ENCODE peak calls at places on chromosome 4, in nine cellular contexts. F is activated CD8-positive, alpha-beta memory T cell treated with anti-CD3 and anti-CD28 coated beads for 24 hours; E is H9; J is sciatic nerve; D is aorta; R is iPS-NIHi11; S is cardiac fibroblast; T is lower leg skin; C is thyroid gland. P is an unnamed sample.

GRCh38 chr4:95984081-95984480 is 144.2 kb downstream of the PDHA2 start:
- DNase-seq in T (no peak), R (no peak), D (no peak), E (no peak), F (no peak), S (no peak), C (no peak), J (no peak), P (no peak)

GRCh38 chr4:77927991-77928925 is 65.6 kb downstream of the MRPL1 start:
- DNase-seq in T (no peak), F (no peak), J (no peak), S (peak), R (no peak), C (no peak), D (no peak), E (no peak), P (no peak)

GRCh38 chr4:73452953-73453700 is 17.1 kb downstream of the AFP start:
- DNase-seq in D (no peak), R (peak), C (no peak), J (no peak), E (no peak), S (no peak), T (no peak), F (no peak), P (no peak)

GRCh38 chr4:169270156-169270809 is 473 bp downstream of the SH3RF1 start:
- DNase-seq in F (peak), R (peak), T (peak), J (peak), C (peak), D (peak), S (peak), E (peak), P (peak)

GRCh38 chr4:104501290-104501689 is 6.6 kb upstream of the CXXC4 start:
- DNase-seq in C (no peak), T (no peak), S (no peak), J (no peak), D (no peak), E (no peak), F (no peak), R (no peak), P (no peak)

GRCh38 chr4:88320174-88320779 is 35.9 kb upstream of the PPM1K start:
- DNase-seq in F (no peak), S (no peak), R (no peak), J (no peak), T (no peak), E (no peak), D (no peak), C (no peak), P (no peak)

GRCh38 chr4:85862896-85863295 is 387.9 kb downstream of the ARHGAP24 start:
- DNase-seq in J (no peak), S (no peak), D (no peak), E (no peak), R (no peak), T (no peak), F (no peak), C (no peak), P (no peak)

GRCh38 chr4:88359558-88359957 is 19.1 kb upstream of the HERC6 start:
- DNase-seq in S (no peak), E (no peak), J (no peak), R (no peak), T (no peak), C (no peak), D (no peak), F (no peak), P (no peak)

GRCh38 chr4:188986271-188986689 is 847.0 kb downstream of the TRIML1 start:
- DNase-seq in D (no peak), E (no peak), C (no peak), S (no peak), T (no peak), F (no peak), J (no peak), R (no peak), P (no peak)

GRCh38 chr4:152528060-152528459 is 7.8 kb downstream of the FBXW7 start:
- DNase-seq in C (no peak), S (no peak), E (no peak), R (no peak), J (no peak), F (no peak), T (no peak), D (no peak), P (no peak)

GRCh38 chr4:6906046-6906445 is 3.6 kb upstream of the TBC1D14 start:
- DNase-seq in C (no peak), R (no peak), D (no peak), S (no peak), E (no peak), T (peak), F (no peak), J (no peak), P (peak)

GRCh38 chr4:38177792-38178665 is 217.8 kb downstream of the PTTG2 start:
- DNase-seq in E (no peak), J (peak), F (no peak), C (peak), T (peak), S (peak), D (peak), R (no peak), P (peak)

GRCh38 chr4:73221734-73222133 is 36.9 kb downstream of the ANKRD17 start:
- DNase-seq in J (no peak), T (no peak), D (no peak), E (no peak), C (no peak), F (no peak), R (no peak), S (no peak), P (no peak)

GRCh38 chr4:5822617-5823016 is 70.3 kb downstream of the CRMP1 start:
- DNase-seq in F (no peak), E (no peak), S (no peak), J (no peak), T (no peak), R (no peak), D (no peak), C (no peak), P (no peak)

GRCh38 chr4:155679343-155679742 is 12.7 kb downstream of the GUCY1A1 start:
- DNase-seq in J (no peak), F (no peak), T (no peak), E (no peak), C (peak), R (no peak), S (peak), D (no peak), P (peak)

GRCh38 chr4:41257257-41257900 is 651 bp downstream of the UCHL1 start:
- DNase-seq in E (peak), C (peak), R (peak), J (peak), T (peak), S (peak), F (peak), D (peak), P (no peak)

GRCh38 chr4:153082322-153083301 is 121.6 kb upstream of the TRIM2 start:
- DNase-seq in R (no peak), T (peak), J (peak), E (no peak), F (peak), D (no peak), S (no peak), C (no peak), P (no peak)

GRCh38 chr4:88791274-88791673 is 93.6 kb upstream of the NAP1L5 start:
- DNase-seq in F (no peak), E (no peak), T (no peak), D (no peak), C (no peak), J (no peak), R (no peak), S (peak), P (no peak)

GRCh38 chr4:83083925-83084475 is 30.5 kb downstream of the PLAC8 start:
- DNase-seq in F (no peak), S (peak), E (no peak), C (no peak), D (no peak), T (no peak), J (no peak), R (no peak), P (no peak)

GRCh38 chr4:170736710-170737109 is 647.0 kb upstream of the AADAT start:
- DNase-seq in F (no peak), D (no peak), J (no peak), C (no peak), T (no peak), S (no peak), R (no peak), E (no peak), P (no peak)

GRCh38 chr4:127849505-127850234 is 31.0 kb upstream of the PLK4 start:
- DNase-seq in D (no peak), J (no peak), T (no peak), C (no peak), R (no peak), E (no peak), S (no peak), F (no peak), P (no peak)

GRCh38 chr4:1080961-1081688 is 32.2 kb downstream of the RNF212 start:
- DNase-seq in F (no peak), D (no peak), S (peak), T (peak), R (peak), J (no peak), C (no peak), E (peak), P (no peak)

GRCh38 chr4:110850461-110851447 is 227.9 kb upstream of the PITX2 start:
- DNase-seq in T (no peak), S (no peak), F (no peak), D (no peak), J (no peak), E (peak), R (no peak), C (no peak), P (no peak)

GRCh38 chr4:75545526-75545925 is 10.3 kb upstream of the ODAPH start:
- DNase-seq in C (no peak), E (no peak), S (no peak), J (no peak), R (no peak), T (no peak), D (no peak), F (no peak), P (no peak)

GRCh38 chr4:131459430-131460101 is 1689.5 kb upstream of the PCDH10 start:
- DNase-seq in F (no peak), T (no peak), E (peak), S (no peak), C (no peak), J (no peak), R (no peak), D (no peak), P (no peak)

GRCh38 chr4:108169639-108170038 is 907 bp upstream of the LEF1 start:
- DNase-seq in R (no peak), F (no peak), T (no peak), S (no peak), J (no peak), E (no peak), D (no peak), C (no peak), P (no peak)

P was measured in Right ventricle myocardium inferior.